ENCODE peak calls at places on chromosomes 2 and 18, in seven cellular contexts. H, S, K, M, L, P and F are unnamed samples.

GRCh38 chr18:66048404-66048803 is 297.6 kb downstream of the CDH7 start:
- DNase-seq in H (no peak), S (no peak), K (no peak), M (no peak), L (peak; percentile 28), P (no peak), F (no peak)

GRCh38 chr18:32324173-32324572 is 134.3 kb downstream of the MEP1B start:
- DNase-seq in H (peak; percentile 23), S (no peak), K (no peak), M (no peak), L (no peak), P (no peak), F (no peak)

GRCh38 chr2:145230546-145230945 is 710.6 kb upstream of the ZEB2 start:
- DNase-seq in H (peak; percentile 74), S (no peak), K (no peak), M (no peak), L (peak; percentile 52), P (no peak), F (no peak)

GRCh38 chr2:71829008-71829407 is 318.7 kb downstream of the CYP26B1 start:
- DNase-seq in H (no peak), S (no peak), K (no peak), M (no peak), L (no peak), P (no peak), F (no peak)

GRCh38 chr2:197191948-197192338 is 118.6 kb downstream of the ANKRD44 start:
- DNase-seq in H (no peak), S (no peak), K (no peak), M (no peak), L (no peak), P (no peak), F (no peak)

GRCh38 chr2:135948642-135949355 is 36.6 kb downstream of the DARS1 start:
- DNase-seq in H (peak; percentile 83), S (no peak), K (no peak), M (peak; percentile 81), L (peak; percentile 83), P (no peak), F (no peak)

GRCh38 chr2:9001778-9002177 is 1.7 kb downstream of the MBOAT2 start:
- DNase-seq in H (no peak), S (no peak), K (no peak), M (no peak), L (no peak), P (no peak), F (no peak)

GRCh38 chr18:26103579-26103978 is 13.2 kb upstream of the SS18 start:
- DNase-seq in H (no peak), S (peak; percentile 61), K (no peak), M (peak; percentile 55), L (no peak), P (no peak), F (peak; percentile 15)

GRCh38 chr2:210170442-210171303 is 536 bp downstream of the KANSL1L start:
- DNase-seq in H (peak; percentile 94), S (peak; percentile 89), K (peak; percentile 92), M (peak; percentile 97), L (peak; percentile 97), P (peak; percentile 93), F (peak; percentile 98)

GRCh38 chr2:85933753-85934594 is 45.2 kb upstream of the ST3GAL5 start:
- DNase-seq in H (peak; percentile 92), S (no peak), K (no peak), M (peak; percentile 79), L (peak; percentile 71), P (no peak), F (no peak)

GRCh38 chr2:98586466-98587140 is 21.7 kb downstream of the COA5 start:
- DNase-seq in H (no peak), S (no peak), K (no peak), M (no peak), L (no peak), P (no peak), F (peak; percentile 32)

GRCh38 chr2:48906640-48907039 is 151.1 kb upstream of the LHCGR start:
- DNase-seq in H (no peak), S (no peak), K (no peak), M (no peak), L (no peak), P (no peak), F (no peak)

GRCh38 chr2:127174977-127175376 is 45.1 kb downstream of the CYP27C1 start:
- DNase-seq in H (peak; percentile 31), S (no peak), K (no peak), M (peak; percentile 32), L (no peak), P (no peak), F (peak; percentile 47)

GRCh38 chr2:218229851-218230250 is 12.9 kb downstream of the ARPC2 start:
- DNase-seq in H (no peak), S (no peak), K (no peak), M (peak; percentile 82), L (peak; percentile 45), P (no peak), F (no peak)

GRCh38 chr2:232447091-232447620 is 8.8 kb upstream of the ALPI start:
- DNase-seq in H (no peak), S (no peak), K (no peak), M (no peak), L (no peak), P (no peak), F (no peak)

GRCh38 chr18:12597775-12598174 is 60.1 kb downstream of the SPIRE1 start:
- DNase-seq in H (peak; percentile 90), S (no peak), K (no peak), M (peak; percentile 88), L (peak; percentile 79), P (no peak), F (no peak)

GRCh38 chr2:182716665-182716990 is 571 bp downstream of the DNAJC10 start:
- DNase-seq in H (no peak), S (no peak), K (no peak), M (no peak), L (peak; percentile 8), P (peak; percentile 51), F (no peak)

GRCh38 chr2:41828052-41828643 is 219.7 kb upstream of the PKDCC start:
- DNase-seq in H (no peak), S (no peak), K (no peak), M (no peak), L (no peak), P (no peak), F (no peak)

GRCh38 chr2:8090748-8091700 is 590.8 kb upstream of the ID2 start:
- DNase-seq in H (peak; percentile 93), S (no peak), K (peak; percentile 50), M (peak; percentile 65), L (peak; percentile 86), P (no peak), F (no peak)

GRCh38 chr2:217372794-217373193 is 512.9 kb upstream of the TNP1 start:
- DNase-seq in H (no peak), S (no peak), K (no peak), M (no peak), L (no peak), P (no peak), F (no peak)

GRCh38 chr2:219406861-219407230 is 11.3 kb upstream of the DES start:
- DNase-seq in H (peak; percentile 97), S (no peak), K (no peak), M (peak; percentile 19), L (peak; percentile 84), P (no peak), F (no peak)

GRCh38 chr18:49013961-49014604 is 63.3 kb upstream of the SMAD7 start:
- DNase-seq in H (no peak), S (no peak), K (peak; percentile 18), M (no peak), L (no peak), P (no peak), F (no peak)

GRCh38 chr18:50458366-50458765 is 83.5 kb downstream of the SKA1 start:
- DNase-seq in H (no peak), S (no peak), K (no peak), M (no peak), L (no peak), P (no peak), F (no peak)

GRCh38 chr2:191152841-191153240 is 2.0 kb upstream of the STAT4 start:
- DNase-seq in H (peak; percentile 75), S (no peak), K (no peak), M (peak; percentile 76), L (peak; percentile 49), P (no peak), F (no peak)